ENCODE peak calls at places on chromosome 11, in seven cellular contexts. I is heart left ventricle, F is lower lobe of right lung, P is pancreas, X is neural crest cell, O is natural killer cell, B is GM23338. U is an unnamed sample.

GRCh38 chr11:133927690-133928627 is 28.8 kb downstream of the IGSF9B start:
- DNase-seq in I (peak), F (no peak), P (peak), X (peak), O (no peak), B (peak), U (no peak)

GRCh38 chr11:15525582-15525981 is 410.9 kb downstream of the INSC start:
- DNase-seq in I (no peak), F (no peak), P (no peak), X (no peak), O (no peak), B (no peak), U (no peak)

GRCh38 chr11:16804104-16804947 is 65.9 kb downstream of the C11orf58 start:
- DNase-seq in I (peak), F (no peak), P (no peak), X (no peak), O (no peak), B (no peak), U (no peak)

GRCh38 chr11:134843020-134843419 is 431.0 kb upstream of the B3GAT1 start:
- DNase-seq in I (no peak), F (no peak), P (no peak), X (no peak), O (no peak), B (no peak), U (no peak)

GRCh38 chr11:73766763-73767162 is 5.9 kb upstream of the RAB6A start:
- DNase-seq in I (no peak), F (no peak), P (no peak), X (no peak), O (no peak), B (no peak), U (no peak)

GRCh38 chr11:126495281-126495680 is 139.8 kb downstream of the ST3GAL4 start:
- DNase-seq in I (no peak), F (no peak), P (no peak), X (no peak), O (no peak), B (no peak), U (no peak)

GRCh38 chr11:125165111-125165663 is 636 bp downstream of the PKNOX2 start:
- DNase-seq in I (no peak), F (no peak), P (peak), X (no peak), O (no peak), B (peak), U (no peak)

GRCh38 chr11:72599325-72600117 is 74.7 kb downstream of the PDE2A start:
- DNase-seq in I (no peak), F (no peak), P (no peak), X (no peak), O (no peak), B (peak), U (no peak)

GRCh38 chr11:31826530-31827438 is 15.7 kb upstream of the PAX6 start:
- DNase-seq in I (no peak), F (no peak), P (no peak), X (peak), O (no peak), B (peak), U (no peak)

GRCh38 chr11:69841859-69842698 is 22.9 kb upstream of the FGF3 start:
- DNase-seq in I (no peak), F (peak), P (no peak), X (no peak), O (no peak), B (peak), U (no peak)

GRCh38 chr11:59247535-59248227 is 35.0 kb upstream of the MPEG1 start:
- DNase-seq in I (peak), F (peak), P (no peak), X (no peak), O (no peak), B (no peak), U (no peak)

GRCh38 chr11:112525844-112526590 is 265.4 kb upstream of the PLET1 start:
- DNase-seq in I (no peak), F (no peak), P (no peak), X (no peak), O (no peak), B (no peak), U (no peak)

GRCh38 chr11:62487136-62487535 is 59.5 kb downstream of the AHNAK start:
- DNase-seq in I (no peak), F (no peak), P (no peak), X (no peak), O (no peak), B (no peak), U (no peak)

GRCh38 chr11:74683279-74683871 is 47.9 kb downstream of the CHRDL2 start:
- DNase-seq in I (peak), F (peak), P (no peak), X (peak), O (no peak), B (peak), U (no peak)

GRCh38 chr11:110200241-110200640 is 96.2 kb downstream of the RDX start:
- DNase-seq in I (no peak), F (no peak), P (no peak), X (no peak), O (no peak), B (peak), U (no peak)

DNA sequence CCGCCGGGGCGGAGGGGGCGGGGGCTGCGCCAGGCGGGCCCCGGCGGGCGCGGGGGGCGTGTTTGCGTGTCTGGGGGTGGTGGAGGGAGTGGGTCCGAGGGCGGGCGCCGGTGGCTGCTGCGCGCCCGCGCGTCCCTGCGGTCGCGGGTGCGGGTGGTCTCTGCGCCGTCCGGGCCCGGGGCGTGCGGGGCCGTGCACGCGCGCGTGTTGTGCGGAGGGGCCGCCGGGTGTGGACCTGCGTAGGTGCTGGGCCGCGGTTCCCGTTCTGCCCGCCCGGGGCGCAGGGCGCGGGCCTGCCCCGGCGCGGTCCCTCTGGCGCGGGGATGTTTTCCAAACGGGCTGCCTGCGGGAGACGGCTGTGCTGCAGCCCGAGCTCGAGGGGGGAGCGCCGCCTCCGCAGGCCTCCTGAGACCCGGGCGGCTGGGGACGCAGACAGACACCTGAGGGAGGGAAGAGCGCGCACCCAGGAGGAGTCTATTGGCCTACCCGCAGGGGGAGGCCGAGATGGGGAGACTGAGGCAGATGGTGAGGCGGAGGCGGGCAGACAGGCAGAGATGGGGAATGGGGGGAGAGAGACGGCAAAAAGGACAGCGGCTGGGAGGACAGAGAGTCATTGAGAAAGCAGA is 442 bp downstream of the PELI3 start:
- DNase-seq in I (peak), F (peak), P (peak), X (no peak), O (no peak), B (peak), U (no peak)
- TF ChIP-seq CTCF in I (peak), F (peak), P (no peak), X (peak), O (peak), B (no peak), U (peak)

GRCh38 chr11:116328410-116328809 is 444.4 kb downstream of the BUD13 start:
- DNase-seq in I (no peak), F (no peak), P (no peak), X (no peak), O (no peak), B (no peak), U (no peak)

GRCh38 chr11:116328851-116329250 is 443.9 kb downstream of the BUD13 start:
- DNase-seq in I (no peak), F (no peak), P (no peak), X (no peak), O (no peak), B (no peak), U (no peak)

GRCh38 chr11:116331381-116331780 is 441.4 kb downstream of the BUD13 start:
- DNase-seq in I (no peak), F (no peak), P (no peak), X (no peak), O (no peak), B (no peak), U (peak)

GRCh38 chr11:116329354-116330090 is 443.3 kb downstream of the BUD13 start:
- DNase-seq in I (no peak), F (no peak), P (no peak), X (no peak), O (no peak), B (no peak), U (peak)

GRCh38 chr11:116330439-116331185 is 442.2 kb downstream of the BUD13 start:
- DNase-seq in I (peak), F (no peak), P (no peak), X (no peak), O (no peak), B (no peak), U (peak)
- TF ChIP-seq CTCF in I (no peak), F (no peak), P (no peak), X (no peak), O (no peak), B (no peak), U (no peak)

GRCh38 chr11:65432686-65433582 is 10.3 kb downstream of the NEAT1 start:
- DNase-seq in I (no peak), F (no peak), P (no peak), X (no peak), O (no peak), B (peak), U (no peak)
- TF ChIP-seq CTCF in I (no peak), F (peak), P (no peak), X (peak), O (peak), B (peak), U (peak)

GRCh38 chr11:61293869-61294716 is 1.0 kb downstream of the VWCE start:
- DNase-seq in I (peak), F (peak), P (peak), X (peak), O (peak), B (peak), U (peak)
- TF ChIP-seq CTCF in I (no peak), F (no peak), P (no peak), X (no peak), O (no peak), B (peak), U (no peak)

GRCh38 chr11:12052676-12053605 is 44.5 kb upstream of the DKK3 start:
- DNase-seq in I (no peak), F (no peak), P (no peak), X (no peak), O (no peak), B (peak), U (no peak)
- TF ChIP-seq CTCF in I (no peak), F (no peak), P (no peak), X (no peak), O (no peak), B (peak), U (no peak)

DNA sequence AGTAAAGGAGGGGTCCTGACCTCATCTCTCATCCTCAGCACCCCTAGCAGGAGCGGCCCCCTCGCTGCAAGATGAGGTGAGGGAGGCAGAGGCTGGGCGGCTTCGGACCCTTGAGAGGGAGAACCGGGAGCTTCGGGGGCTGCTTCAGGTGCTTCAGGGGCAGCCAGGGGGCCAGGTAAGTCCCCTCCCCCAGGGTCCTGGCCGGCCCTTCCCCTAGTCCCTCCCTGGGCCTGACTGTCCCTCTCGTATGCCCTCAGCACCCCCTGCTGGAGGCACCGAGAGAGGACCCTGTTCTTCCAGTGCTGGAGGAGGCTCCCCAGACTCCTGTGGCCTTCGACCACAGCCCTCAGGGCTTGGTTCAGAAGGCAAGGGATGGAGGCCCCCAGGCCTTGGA is 3.7 kb downstream of the CCDC88B start:
- DNase-seq in I (no peak), F (no peak), P (peak), X (no peak), O (no peak), B (no peak), U (no peak)
- TF ChIP-seq CTCF in I (no peak), F (peak), P (no peak), X (peak), O (no peak), B (peak), U (peak)

GRCh38 chr11:46327829-46328228 is 19.4 kb upstream of the DGKZ start:
- DNase-seq in I (no peak), F (no peak), P (no peak), X (no peak), O (no peak), B (no peak), U (no peak)

GRCh38 chr11:46321757-46322156 is 25.5 kb upstream of the DGKZ start:
- DNase-seq in I (no peak), F (no peak), P (no peak), X (no peak), O (no peak), B (no peak), U (no peak)

GRCh38 chr11:46326813-46327416 is 20.3 kb upstream of the DGKZ start:
- DNase-seq in I (no peak), F (no peak), P (no peak), X (no peak), O (no peak), B (no peak), U (no peak)

GRCh38 chr11:46319074-46319453 is 28.2 kb upstream of the DGKZ start:
- DNase-seq in I (no peak), F (no peak), P (no peak), X (no peak), O (no peak), B (no peak), U (no peak)

GRCh38 chr11:46322759-46323158 is 24.5 kb upstream of the DGKZ start:
- DNase-seq in I (no peak), F (no peak), P (peak), X (no peak), O (no peak), B (peak), U (no peak)
- TF ChIP-seq CTCF in I (no peak), F (no peak), P (peak), X (peak), O (no peak), B (peak), U (peak)

GRCh38 chr11:45872513-45873356 is 12.7 kb upstream of the MAPK8IP1 start:
- DNase-seq in I (peak), F (no peak), P (no peak), X (peak), O (no peak), B (peak), U (no peak)
- TF ChIP-seq CTCF in I (peak), F (peak), P (peak), X (peak), O (peak), B (peak), U (peak)

U was measured in type B pancreatic cell.